ENCODE peak calls at places on chromosomes 6 and 20, in seven cellular contexts. M is CD8-positive, alpha-beta memory T cell; G is Peyer's patch; E is body of pancreas; P is endodermal cell; R is neural progenitor cell; W is PC-9. K is an unnamed sample. For H3K4me1, the result is how much of the 10 kb centered on the place peaks cover.

GRCh38 chr6:52591832-52592231 is 15.0 kb upstream of the TRAM2 start:
- DNase-seq in M (no peak), G (no peak), E (no peak), P (no peak), R (no peak), W (no peak), K (no peak)

GRCh38 chr6:134466751-134467525 is 149.0 kb upstream of the SGK1 start:
- DNase-seq in M (no peak), G (no peak), E (no peak), P (no peak), R (no peak), W (no peak), K (no peak)

GRCh38 chr20:5070570-5070969 is 49.2 kb downstream of the PCNA start:
- DNase-seq in M (no peak), G (no peak), E (no peak), P (no peak), R (no peak), W (no peak), K (no peak)

GRCh38 chr20:33985830-33986229 is 7.9 kb upstream of the RALY start:
- DNase-seq in M (no peak), G (no peak), E (no peak), P (no peak), R (no peak), W (no peak), K (no peak)

GRCh38 chr20:24648481-24648880 is 179.1 kb downstream of the SYNDIG1 start:
- DNase-seq in M (no peak), G (peak), E (no peak), P (no peak), R (no peak), W (no peak), K (no peak)

GRCh38 chr20:60255426-60255825 is 297.2 kb downstream of the CDH26 start:
- DNase-seq in M (no peak), G (no peak), E (no peak), P (no peak), R (peak), W (no peak), K (no peak)

GRCh38 chr6:53979468-53980067 is 131.7 kb upstream of the MLIP start:
- DNase-seq in M (no peak), G (no peak), E (no peak), P (no peak), R (peak), W (no peak), K (no peak)

GRCh38 chr6:24321538-24322162 is 36.2 kb downstream of the DCDC2 start:
- DNase-seq in M (no peak), G (no peak), E (no peak), P (no peak), R (no peak), W (no peak), K (no peak)

GRCh38 chr6:56868687-56869086 is 86.2 kb upstream of the BEND6 start:
- DNase-seq in M (no peak), G (no peak), E (no peak), P (no peak), R (no peak), W (no peak), K (no peak)

GRCh38 chr20:38270869-38271608 is 10.5 kb upstream of the KIAA1755 start:
- DNase-seq in M (no peak), G (no peak), E (no peak), P (no peak), R (no peak), W (peak), K (no peak)

GRCh38 chr6:108526739-108527174 is 34.0 kb upstream of the FOXO3 start:
- DNase-seq in M (no peak), G (no peak), E (no peak), P (peak), R (peak), W (no peak), K (no peak)

GRCh38 chr20:1332749-1333300 is 3.9 kb upstream of the SDCBP2 start:
- DNase-seq in M (no peak), G (no peak), E (no peak), P (peak), R (no peak), W (no peak), K (no peak)

GRCh38 chr6:69650703-69651102 is 146.1 kb downstream of the LMBRD1 start:
- DNase-seq in M (no peak), G (no peak), E (no peak), P (no peak), R (no peak), W (no peak), K (no peak)

GRCh38 chr6:161439093-161439492 is 165.2 kb upstream of the AGPAT4 start:
- DNase-seq in M (no peak), G (no peak), E (peak), P (no peak), R (no peak), W (no peak), K (no peak)

GRCh38 chr6:117143647-117144046 is 121.7 kb upstream of the VGLL2 start:
- DNase-seq in M (no peak), G (no peak), E (no peak), P (no peak), R (no peak), W (no peak), K (no peak)

GRCh38 chr6:132614554-132614953 is 9.5 kb downstream of the TAAR2 start:
- DNase-seq in M (no peak), G (no peak), E (no peak), P (no peak), R (no peak), W (peak), K (no peak)

GRCh38 chr6:152117156-152118129 is 310.0 kb downstream of the ESR1 start:
- DNase-seq in M (no peak), G (no peak), E (peak), P (no peak), R (no peak), W (no peak), K (no peak)

GRCh38 chr6:39225543-39225942 is 3.7 kb downstream of the KCNK5 start:
- DNase-seq in M (no peak), G (peak), E (peak), P (peak), R (no peak), W (no peak), K (no peak)

GRCh38 chr6:33620158-33620583 is 951 bp upstream of the ITPR3 start:
- DNase-seq in M (peak), G (peak), E (peak), P (peak), R (peak), W (peak), K (peak)

GRCh38 chr6:169188051-169188863 is 65.4 kb downstream of the THBS2 start:
- DNase-seq in M (peak), G (no peak), E (no peak), P (peak), R (no peak), W (no peak), K (no peak)

GRCh38 chr6:11416936-11417576 is 120.5 kb upstream of the TMEM170B start:
- DNase-seq in M (peak), G (no peak), E (no peak), P (no peak), R (no peak), W (no peak), K (no peak)

GRCh38 chr20:8018928-8019177 is 708 bp downstream of the TMX4 start:
- DNase-seq in M (peak), G (no peak), E (no peak), P (no peak), R (no peak), W (no peak), K (no peak)
- H3K27ac ChIP-seq in M (peak), G (peak), E (peak), P (no peak), R (no peak), W (no peak), K (peak)

GRCh38 chr6:41073203-41073967 is 611 bp downstream of the NFYA start:
- DNase-seq in M (peak), G (peak), E (peak), P (peak), R (peak), W (peak), K (peak)

GRCh38 chr6:41071501-41071922 is 644 bp downstream of the OARD1 start:
- DNase-seq in M (no peak), G (no peak), E (peak), P (no peak), R (no peak), W (no peak), K (no peak)

GRCh38 chr6:41073968-41074691 is 1.4 kb downstream of the NFYA start:
- DNase-seq in M (peak), G (no peak), E (no peak), P (no peak), R (peak), W (no peak), K (no peak)

GRCh38 chr6:41072836-41073202 is at the start of gene NFYA:
- DNase-seq in M (no peak), G (peak), E (no peak), P (no peak), R (peak), W (no peak), K (peak)

GRCh38 chr6:41071923-41072835 is at the start of gene OARD1:
- DNase-seq in M (peak), G (peak), E (peak), P (peak), R (peak), W (peak), K (peak)
- H3K4me1 ChIP-seq in M (under half), G (under half), E (under half), P (under half), R (under half), W (under half), K (under half)

DNA sequence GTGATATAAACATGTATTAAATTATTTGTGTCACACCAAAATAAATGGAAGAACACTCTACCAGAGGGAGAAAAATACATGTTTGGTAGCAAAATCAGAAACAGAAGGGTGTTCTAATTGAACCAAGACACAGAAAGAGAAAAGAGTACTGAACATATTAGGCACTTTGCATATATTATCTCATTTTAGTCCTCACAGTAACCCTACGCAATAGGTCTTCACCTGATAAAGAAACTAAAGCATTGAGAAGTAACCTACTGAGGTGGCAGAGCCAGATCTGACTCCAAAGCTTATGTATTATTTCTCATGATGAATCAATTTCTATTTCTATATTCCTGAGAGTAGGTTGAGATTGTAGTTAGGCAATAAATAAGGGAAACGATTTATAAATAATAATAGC is 77.7 kb downstream of the FYN start:
- DNase-seq in M (no peak), G (no peak), E (no peak), P (no peak), R (no peak), W (no peak), K (no peak)
- H3K27ac ChIP-seq in M (peak), G (peak), E (no peak), P (no peak), R (no peak), W (peak), K (no peak)

GRCh38 chr6:72640622-72640930 is 18.7 kb downstream of the KCNQ5 start:
- DNase-seq in M (no peak), G (no peak), E (no peak), P (no peak), R (no peak), W (no peak), K (no peak)
- H3K4me1 ChIP-seq in M (under half), G (under half), E (under half), P (under half), R (under half), W (under half), K (under half)

GRCh38 chr6:17475845-17476244 is 82.5 kb downstream of the CAP2 start:
- DNase-seq in M (no peak), G (no peak), E (no peak), P (no peak), R (no peak), W (no peak), K (no peak)
- H3K27ac ChIP-seq in M (no peak), G (peak), E (no peak), P (no peak), R (no peak), W (no peak), K (no peak)

DNA sequence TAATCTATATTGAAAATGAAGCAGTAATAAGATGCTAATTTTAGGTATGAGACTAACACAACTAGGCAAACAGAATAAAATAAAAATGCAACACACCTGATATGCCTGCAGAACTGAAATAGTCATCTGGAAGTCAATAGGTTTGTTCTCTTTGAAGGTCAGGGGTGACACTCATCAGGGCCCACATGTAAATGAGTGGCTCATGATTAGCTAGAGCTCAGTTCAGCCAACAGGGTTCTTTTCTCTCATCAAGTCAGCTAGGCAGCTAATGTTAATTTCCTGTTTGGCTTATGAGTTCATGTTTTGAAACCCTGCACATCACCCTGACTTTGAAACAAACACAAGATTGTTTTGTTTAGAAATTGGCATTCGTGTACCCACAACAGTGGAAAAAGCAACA is 23.8 kb downstream of the SMLR1 start:
- DNase-seq in M (no peak), G (no peak), E (no peak), P (no peak), R (no peak), W (no peak), K (no peak)
- H3K4me1 ChIP-seq in M (under half), G (under half), E (under half), P (under half), R (under half), W (under half), K (under half)

DNA sequence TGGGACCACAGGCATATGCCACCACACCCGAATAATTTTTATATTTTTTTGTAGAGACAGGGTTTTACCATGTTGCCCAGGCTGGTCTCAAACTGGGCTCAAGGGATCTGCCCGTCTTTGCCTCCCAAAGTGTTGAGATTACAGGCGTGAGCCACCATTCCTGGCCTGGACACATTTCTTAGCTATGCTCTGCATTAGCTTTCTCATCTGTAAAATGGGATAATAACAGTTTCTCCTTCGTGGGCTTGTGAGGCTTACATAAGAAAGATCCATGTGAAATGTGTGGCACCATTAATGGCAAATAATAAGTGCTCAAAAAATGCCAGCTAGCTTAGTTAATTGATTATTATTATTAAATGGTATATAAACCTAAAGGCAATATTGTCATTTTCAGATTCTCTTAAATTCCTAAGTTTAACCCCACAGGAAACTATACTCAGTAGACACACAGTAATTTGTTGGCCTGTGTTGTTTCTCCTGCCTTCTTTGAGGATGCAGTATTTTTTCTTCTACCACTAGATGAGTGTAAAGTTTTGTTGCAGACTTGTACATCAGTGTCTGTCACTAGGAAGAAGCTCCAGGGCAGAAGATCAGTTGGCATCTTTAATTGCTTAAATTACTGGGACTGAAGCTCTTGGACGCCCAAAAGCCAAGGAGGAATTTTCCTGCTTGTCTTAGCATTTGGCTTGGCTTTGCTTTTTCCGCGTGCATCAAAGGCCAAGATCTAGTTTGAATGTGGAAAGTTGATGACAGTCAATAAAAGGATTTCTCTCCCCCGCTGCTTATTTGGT is 162.3 kb upstream of the ZNF217 start:
- DNase-seq in M (no peak), G (no peak), E (no peak), P (no peak), R (no peak), W (no peak), K (no peak)
- H3K27ac ChIP-seq in M (no peak), G (no peak), E (no peak), P (no peak), R (peak), W (peak), K (no peak)